ENCODE peak calls at places on chromosomes 13 and 19, in ten cellular contexts. L is mesendoderm, I is AG10803, A is uterus, X is tibial nerve, U is thyroid gland, E is mammary epithelial cell, O is tibial artery, V is fibroblast of pulmonary artery, D is left lung. N is an unnamed sample.

GRCh38 chr19:56597696-56598095 is 2.6 kb downstream of the ZNF71 start:
- DNase-seq in L (no peak), U (no peak), D (no peak), I (no peak), A (no peak), O (no peak), E (peak), X (no peak), V (no peak), N (peak)

GRCh38 chr13:83879431-83880171 is 2.7 kb downstream of the SLITRK1 start:
- DNase-seq in U (no peak), E (peak), I (peak), O (no peak), L (no peak), D (no peak), A (no peak), X (no peak), V (no peak), N (no peak)

GRCh38 chr19:290539-291521 is at the start of gene PLPP2:
- DNase-seq in I (no peak), L (peak), U (peak), E (peak), X (no peak), A (peak), O (no peak), D (peak), V (peak), N (peak)

GRCh38 chr13:32309812-32310706 is 5.1 kb downstream of the ZAR1L start:
- DNase-seq in A (peak), V (peak), L (peak), E (peak), I (peak), U (peak), O (no peak), X (no peak), D (no peak), N (peak)

GRCh38 chr13:65584126-65584525 is 1646.0 kb downstream of the PCDH9 start:
- DNase-seq in V (no peak), D (no peak), I (no peak), L (peak), A (no peak), O (no peak), U (no peak), X (no peak), E (no peak), N (no peak)

GRCh38 chr13:53783466-53783865 is 754.9 kb downstream of the OLFM4 start:
- DNase-seq in X (no peak), U (no peak), A (no peak), V (no peak), L (no peak), I (no peak), O (no peak), E (no peak), D (peak), N (no peak)

GRCh38 chr13:40313269-40314200 is 352.9 kb downstream of the FOXO1 start:
- DNase-seq in D (no peak), E (no peak), X (no peak), I (no peak), L (no peak), U (no peak), V (peak), O (no peak), A (no peak), N (no peak)

GRCh38 chr19:8463343-8463742 is 18.6 kb downstream of the HNRNPM start:
- DNase-seq in A (no peak), E (no peak), I (no peak), O (no peak), L (no peak), X (no peak), V (no peak), U (no peak), D (no peak), N (no peak)

GRCh38 chr13:33745370-33746324 is 72.3 kb upstream of the RFC3 start:
- DNase-seq in X (peak), A (no peak), O (no peak), D (no peak), L (no peak), E (no peak), U (no peak), I (no peak), V (no peak), N (no peak)

GRCh38 chr13:36872621-36873020 is 47.4 kb downstream of the SMAD9 start:
- DNase-seq in A (no peak), V (no peak), D (no peak), X (no peak), O (no peak), U (peak), E (no peak), L (no peak), I (no peak), N (no peak)

GRCh38 chr13:30905932-30906383 is at the start of gene MEDAG:
- DNase-seq in V (peak), E (no peak), U (peak), X (peak), D (peak), I (peak), L (no peak), O (peak), A (peak), N (peak)

GRCh38 chr19:51462276-51462675 is 4.0 kb upstream of the SIGLEC8 start:
- DNase-seq in V (no peak), A (no peak), I (no peak), E (no peak), L (no peak), U (no peak), D (no peak), O (no peak), X (no peak), N (no peak)

GRCh38 chr13:50845211-50845610 is 1.7 kb upstream of the DLEU7 start:
- DNase-seq in I (peak), V (no peak), A (no peak), O (no peak), L (no peak), E (no peak), X (no peak), U (no peak), D (no peak), N (peak)

GRCh38 chr19:13176345-13176744 is 26.1 kb downstream of the IER2 start:
- DNase-seq in L (no peak), D (no peak), A (no peak), V (no peak), E (no peak), I (no peak), X (no peak), O (no peak), U (no peak), N (no peak)

GRCh38 chr19:13169769-13170168 is 19.6 kb downstream of the IER2 start:
- DNase-seq in V (no peak), X (no peak), D (no peak), A (no peak), O (no peak), U (no peak), L (no peak), E (peak), I (peak), N (no peak)

GRCh38 chr19:13173129-13173737 is 23.0 kb downstream of the IER2 start:
- DNase-seq in L (no peak), E (no peak), I (no peak), V (no peak), O (no peak), X (no peak), D (no peak), A (no peak), U (peak), N (no peak)

GRCh38 chr19:13171146-13171545 is 20.9 kb downstream of the IER2 start:
- DNase-seq in D (no peak), A (no peak), X (no peak), U (no peak), O (no peak), I (no peak), E (no peak), V (no peak), L (no peak), N (no peak)

GRCh38 chr19:13172335-13173128 is 22.3 kb downstream of the IER2 start:
- DNase-seq in D (peak), U (peak), L (no peak), O (peak), V (peak), I (peak), X (peak), E (peak), A (peak), N (peak)
- H3K4me3 ChIP-seq in D (peak), U (no peak), L (no peak), O (no peak), V (no peak), I (no peak), X (no peak), E (no peak), A (no peak), N (no peak)

DNA sequence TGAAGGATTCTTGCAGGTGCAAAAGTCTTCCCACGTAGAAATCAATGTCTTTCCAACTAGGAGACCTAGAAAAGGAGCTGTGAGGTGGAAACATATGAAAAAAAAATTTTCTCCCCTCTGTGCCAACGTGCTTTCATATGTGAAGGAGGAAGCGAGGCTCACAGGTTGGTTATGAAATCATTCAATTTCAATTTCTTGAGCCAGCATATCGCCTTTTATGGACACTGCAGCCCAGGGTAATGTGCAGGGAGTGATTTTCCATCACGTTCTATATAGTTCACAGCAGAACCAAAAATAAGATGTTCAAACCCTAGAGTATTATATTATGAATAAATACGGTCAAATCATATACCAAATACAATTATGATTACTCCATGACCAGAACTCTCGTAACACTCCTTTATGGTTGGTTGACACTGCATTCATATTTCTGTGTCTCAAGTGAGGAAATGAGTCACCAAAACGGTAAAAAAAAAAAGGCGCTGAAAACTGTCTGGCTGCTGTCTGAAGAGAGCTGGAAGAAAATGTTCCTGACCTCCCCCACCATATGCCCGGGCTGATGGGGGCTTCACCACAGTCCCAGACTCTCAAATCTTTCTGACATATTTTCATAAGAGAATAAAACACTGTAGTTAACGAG is 75.8 kb upstream of the UBAC2 start:
- DNase-seq in X (no peak), D (no peak), I (peak), A (no peak), O (no peak), V (peak), U (no peak), L (no peak), E (peak), N (peak)
- H3K4me3 ChIP-seq in X (no peak), D (no peak), I (no peak), A (no peak), O (peak), V (peak), U (no peak), L (no peak), E (no peak), N (peak)

GRCh38 chr19:6753178-6754031 is 13.8 kb downstream of the SH2D3A start:
- DNase-seq in V (peak), O (peak), I (peak), X (peak), A (peak), E (no peak), D (peak), L (peak), U (peak), N (peak)

GRCh38 chr19:6754136-6754535 is 13.1 kb downstream of the SH2D3A start:
- DNase-seq in V (no peak), E (no peak), D (peak), O (no peak), I (no peak), U (no peak), A (no peak), L (no peak), X (no peak), N (no peak)

GRCh38 chr19:6754653-6755463 is 12.4 kb downstream of the SH2D3A start:
- DNase-seq in V (no peak), L (no peak), E (no peak), U (no peak), I (no peak), D (peak), O (no peak), A (no peak), X (no peak), N (no peak)

GRCh38 chr19:6751189-6751588 is 11.7 kb downstream of the TRIP10 start:
- DNase-seq in L (no peak), I (no peak), A (no peak), E (no peak), U (no peak), O (no peak), D (peak), V (no peak), X (no peak), N (no peak)

GRCh38 chr19:6752257-6753177 is 13.0 kb downstream of the TRIP10 start:
- DNase-seq in E (no peak), D (peak), V (no peak), L (peak), I (no peak), X (no peak), O (no peak), U (no peak), A (no peak), N (no peak)
- H3K4me3 ChIP-seq in E (no peak), D (peak), V (no peak), L (no peak), I (peak), X (peak), O (peak), U (no peak), A (no peak), N (peak)

GRCh38 chr19:16144216-16144581 is 714 bp downstream of the HSH2D start:
- DNase-seq in L (no peak), X (no peak), U (no peak), V (no peak), I (no peak), O (no peak), E (no peak), A (no peak), D (no peak), N (no peak)

GRCh38 chr19:16146112-16146511 is 2.6 kb downstream of the HSH2D start:
- DNase-seq in L (no peak), X (no peak), I (no peak), D (no peak), A (no peak), O (no peak), V (no peak), U (no peak), E (no peak), N (no peak)

GRCh38 chr19:16142032-16142580 is 1.4 kb upstream of the HSH2D start:
- DNase-seq in A (no peak), O (no peak), E (no peak), L (no peak), X (no peak), D (no peak), U (no peak), V (no peak), I (no peak), N (no peak)

GRCh38 chr19:16141043-16141442 is 2.4 kb upstream of the HSH2D start:
- DNase-seq in V (no peak), X (no peak), D (no peak), O (no peak), E (no peak), I (no peak), A (no peak), U (no peak), L (no peak), N (no peak)

GRCh38 chr19:16143399-16144215 is at the start of gene HSH2D:
- DNase-seq in L (peak), U (peak), E (peak), I (no peak), A (no peak), D (peak), V (no peak), X (no peak), O (no peak), N (no peak)
- H3K4me3 ChIP-seq in L (no peak), U (no peak), E (no peak), I (no peak), A (no peak), D (peak), V (no peak), X (no peak), O (no peak), N (no peak)

DNA sequence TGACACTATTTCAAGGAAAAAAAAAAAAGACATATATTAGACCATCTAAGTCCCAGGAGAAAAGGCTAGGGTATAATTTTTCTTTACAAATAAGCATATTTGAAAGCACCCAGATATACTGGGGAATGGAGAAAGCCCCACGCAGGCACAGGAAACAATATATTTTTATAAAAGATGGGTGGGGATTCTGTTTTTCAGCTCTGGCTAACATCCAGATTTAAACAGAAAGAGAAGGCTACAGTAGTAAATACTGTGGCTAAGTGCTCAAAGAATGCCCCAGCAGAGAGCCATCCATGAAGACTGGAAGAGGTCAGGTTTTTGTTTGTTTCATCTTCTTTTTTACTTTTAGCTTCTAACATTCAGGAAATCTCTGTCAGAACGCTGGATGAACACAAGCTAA is 16.0 kb downstream of the ZNF44 start:
- DNase-seq in L (no peak), A (no peak), O (no peak), U (no peak), V (no peak), X (no peak), I (no peak), E (no peak), D (no peak), N (no peak)
- H3K4me3 ChIP-seq in L (no peak), A (no peak), O (no peak), U (no peak), V (no peak), X (no peak), I (no peak), E (no peak), D (no peak), N (no peak)

N was measured in choroid plexus epithelial cell.